ENCODE peak calls at places on chromosomes 7 and 10, in seven cellular contexts. Q is SK-N-SH, K is H1, I is K562, Z is HepG2, H is GM12878, O is HCT116. E is an unnamed sample.
A peak's percentile ranks its signal among the peaks of the same experiment; 100 is the strongest.

GRCh38 chr10:124001391-124002260 is 91.8 kb downstream of the CHST15 start:
- DNase-seq in O (no peak), Q (peak; percentile 8), Z (no peak), H (no peak), K (no peak), I (no peak), E (no peak)

GRCh38 chr7:128157906-128158305 is 83.2 kb upstream of the LEP start:
- DNase-seq in I (no peak), O (no peak), K (no peak), Q (no peak), Z (no peak), H (no peak), E (no peak)

GRCh38 chr7:1200045-1200444 is 32.6 kb upstream of the UNCX start:
- DNase-seq in O (no peak), H (no peak), Z (no peak), Q (no peak), K (no peak), I (no peak), E (no peak)

GRCh38 chr7:93719546-93719945 is 145.0 kb upstream of the CALCR start:
- DNase-seq in K (no peak), O (no peak), H (no peak), I (peak; percentile 24), Z (no peak), Q (no peak), E (no peak)

GRCh38 chr10:29883231-29883630 is 176.2 kb downstream of the JCAD start:
- DNase-seq in I (no peak), O (no peak), Q (no peak), H (no peak), K (no peak), Z (no peak), E (no peak)

GRCh38 chr7:151680810-151681209 is 161.1 kb upstream of the RHEB start:
- DNase-seq in H (no peak), Q (no peak), O (no peak), K (no peak), Z (no peak), I (no peak), E (no peak)

GRCh38 chr10:60799971-60800370 is 21.7 kb downstream of the CDK1 start:
- DNase-seq in K (no peak), I (no peak), Z (no peak), Q (no peak), O (no peak), H (no peak), E (no peak)

GRCh38 chr7:1994931-1995330 is 237.8 kb downstream of the MAD1L1 start:
- DNase-seq in Z (no peak), K (no peak), O (no peak), H (no peak), Q (no peak), I (no peak), E (no peak)

GRCh38 chr10:122299423-122300075 is 28.5 kb downstream of the BTBD16 start:
- DNase-seq in K (no peak), Q (no peak), O (no peak), Z (no peak), H (no peak), I (no peak), E (no peak)

GRCh38 chr10:45580371-45580770 is 92.2 kb downstream of the ZFAND4 start:
- DNase-seq in I (peak; percentile 25), Q (no peak), Z (no peak), O (no peak), H (peak; percentile 49), K (no peak), E (no peak)

GRCh38 chr10:42976353-42977031 is 100.4 kb upstream of the RET start:
- DNase-seq in H (no peak), Z (no peak), K (no peak), O (no peak), I (no peak), Q (peak; percentile 36), E (no peak)

GRCh38 chr10:50501899-50502556 is 121.7 kb downstream of the SGMS1 start:
- DNase-seq in Q (no peak), Z (peak; percentile 90), O (no peak), K (no peak), H (no peak), I (no peak), E (peak; percentile 85)

GRCh38 chr7:5661941-5662340 is 119.5 kb downstream of the RNF216 start:
- DNase-seq in Z (no peak), K (no peak), I (no peak), H (no peak), Q (peak; percentile 40), O (no peak), E (no peak)

GRCh38 chr10:48896756-48897437 is 42.7 kb downstream of the LRRC18 start:
- DNase-seq in I (no peak), Z (no peak), H (no peak), Q (no peak), O (no peak), K (peak; percentile 26), E (no peak)

DNA sequence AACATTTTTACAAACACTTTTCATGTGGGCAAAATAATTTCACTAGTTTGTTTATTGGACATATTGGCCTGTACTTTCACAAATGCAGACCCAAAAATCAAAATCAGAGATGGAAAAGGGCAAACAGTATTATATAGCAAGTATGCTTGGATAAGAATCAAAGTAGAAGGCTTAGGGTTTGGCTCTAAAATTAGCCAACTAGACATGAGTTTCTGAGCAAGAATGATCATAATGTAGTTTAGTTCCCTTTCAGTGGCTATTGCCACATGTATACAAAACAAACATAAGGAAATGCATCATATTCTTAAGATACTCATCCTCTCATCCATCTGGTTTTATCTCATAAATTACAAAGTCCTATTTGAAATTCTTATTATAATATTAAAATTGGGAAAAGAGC is 132.5 kb downstream of the IMMP2L start:
- DNase-seq in Z (no peak), O (no peak), K (no peak), I (no peak), Q (no peak), H (no peak), E (no peak)
- TF ChIP-seq JUND in Z (no peak), O (no peak), K (no peak), I (no peak), Q (no peak), H (no peak), E (no peak)

GRCh38 chr7:12722136-12722535 is 34.7 kb downstream of the ARL4A start:
- DNase-seq in Q (no peak), Z (no peak), H (no peak), K (no peak), I (no peak), O (no peak), E (no peak)
- TF ChIP-seq JUND in Q (no peak), Z (no peak), H (no peak), K (no peak), I (no peak), O (no peak), E (no peak)

GRCh38 chr7:81482600-81483186 is 287.2 kb downstream of the HGF start:
- DNase-seq in Q (peak; percentile 35), K (no peak), H (no peak), O (peak; percentile 23), Z (peak; percentile 4), I (peak; percentile 21), E (peak; percentile 21)
- TF ChIP-seq JUND in Q (no peak), K (no peak), H (no peak), O (no peak), Z (no peak), I (no peak), E (no peak)

DNA sequence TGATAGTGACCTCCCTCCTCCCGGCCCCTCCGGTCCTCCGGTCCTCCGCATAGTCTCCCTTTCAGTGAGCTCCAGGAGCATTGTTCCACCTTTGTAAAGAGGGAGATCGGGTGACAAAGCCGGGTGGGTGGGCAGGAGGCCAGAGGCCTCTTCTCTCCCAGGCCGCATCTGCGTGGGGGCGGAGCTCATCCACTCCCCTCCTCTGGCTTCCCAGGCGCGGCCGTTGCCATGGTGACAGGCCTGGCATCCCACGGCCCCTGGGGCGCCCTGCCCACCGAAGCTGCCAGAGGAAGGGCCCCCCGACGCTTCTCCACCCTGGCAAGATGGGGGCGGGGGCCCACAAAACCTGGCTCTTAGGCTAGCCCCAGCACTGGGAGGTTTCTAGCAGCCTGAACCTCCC is 4.4 kb upstream of the FZD9 start:
- DNase-seq in I (peak; percentile 47), Z (no peak), O (no peak), H (no peak), K (peak; percentile 81), Q (peak; percentile 96), E (no peak)
- TF ChIP-seq JUND in I (no peak), Z (no peak), O (no peak), H (no peak), K (no peak), Q (no peak), E (no peak)

DNA sequence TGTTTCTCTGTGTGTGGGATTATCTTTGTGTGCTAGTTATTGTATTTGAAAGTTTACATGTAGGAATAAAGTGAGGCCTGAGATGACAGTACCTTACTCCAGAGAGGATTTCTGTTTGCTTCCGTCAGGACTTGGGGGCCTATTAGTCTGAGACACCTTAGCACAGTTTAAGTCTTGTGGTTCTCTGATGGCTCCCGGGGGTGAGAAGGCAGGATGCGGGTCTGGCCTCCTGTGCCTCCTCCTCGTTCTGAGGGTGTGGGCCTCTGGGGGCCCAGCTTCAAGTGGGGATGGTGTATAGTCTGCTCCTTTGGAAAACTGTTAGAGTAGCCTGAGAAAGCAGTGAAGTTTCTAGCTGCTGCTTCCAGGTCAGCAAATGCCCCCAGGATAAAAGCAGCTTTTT is 12.4 kb downstream of the MTURN start:
- DNase-seq in O (no peak), Z (no peak), I (peak; percentile 43), K (no peak), Q (no peak), H (no peak), E (no peak)
- TF ChIP-seq JUND in O (no peak), Z (no peak), I (no peak), K (no peak), Q (no peak), H (no peak), E (no peak)

GRCh38 chr10:14016011-14016536 is 314.6 kb downstream of the FRMD4A start:
- DNase-seq in O (no peak), K (no peak), Z (no peak), H (no peak), I (no peak), Q (no peak), E (no peak)
- TF ChIP-seq JUND in O (no peak), K (no peak), Z (no peak), H (no peak), I (no peak), Q (no peak), E (no peak)

DNA sequence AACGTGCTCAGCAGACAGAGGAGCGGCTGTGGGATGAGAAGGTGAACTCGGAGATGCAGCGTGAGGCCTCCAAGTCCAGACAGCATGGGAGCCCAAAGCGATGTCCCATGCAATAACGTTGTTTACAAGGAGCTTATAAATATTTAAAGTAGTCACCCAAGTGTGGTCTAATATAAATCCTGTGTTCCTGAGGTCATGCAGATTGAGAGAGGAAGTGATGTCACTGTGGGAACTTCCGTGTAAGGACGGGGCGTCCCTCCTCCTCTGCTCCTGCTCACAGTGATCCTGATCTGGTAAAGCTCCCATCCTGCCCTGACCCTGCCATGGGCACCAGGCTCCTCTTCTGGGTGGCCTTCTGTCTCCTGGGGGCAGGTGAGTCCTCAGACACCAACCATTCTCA is 94.7 kb upstream of the PRSS58 start:
- DNase-seq in O (no peak), I (no peak), Z (no peak), K (no peak), Q (no peak), H (no peak), E (no peak)
- TF ChIP-seq JUND in O (no peak), I (no peak), Z (no peak), K (no peak), Q (no peak), H (no peak), E (no peak)